ENCODE peak calls at places on chromosomes 11 and 22, in five cellular contexts. Q is esophagus squamous epithelium, M is fibroblast of lung, C is heart left ventricle, O is endodermal cell. S is an unnamed sample. For H3K36me3, the result is how much of the 10 kb centered on the place peaks cover.

GRCh38 chr11:122863704-122864326 is 18.7 kb upstream of the JHY start:
- DNase-seq in Q (no peak), M (peak), C (no peak), O (peak), S (no peak)

GRCh38 chr22:36724836-36725235 is 21.3 kb upstream of the CACNG2 start:
- DNase-seq in Q (no peak), M (no peak), C (no peak), O (peak), S (no peak)

GRCh38 chr22:46081831-46082210 is 68.5 kb upstream of the PPARA start:
- DNase-seq in Q (no peak), M (peak), C (peak), O (no peak), S (no peak)

GRCh38 chr11:126404367-126404766 is 48.9 kb downstream of the ST3GAL4 start:
- DNase-seq in Q (no peak), M (no peak), C (no peak), O (no peak), S (no peak)

GRCh38 chr11:13480198-13480597 is 15.6 kb downstream of the PTH start:
- DNase-seq in Q (no peak), M (no peak), C (no peak), O (no peak), S (no peak)

GRCh38 chr11:34091825-34092224 is 13.6 kb upstream of the NAT10 start:
- DNase-seq in Q (no peak), M (no peak), C (no peak), O (no peak), S (no peak)

GRCh38 chr22:33908201-33909074 is 11.8 kb downstream of the LARGE1 start:
- DNase-seq in Q (no peak), M (no peak), C (no peak), O (no peak), S (no peak)

GRCh38 chr11:43952401-43953342 is 10.2 kb downstream of the C11orf96 start:
- DNase-seq in Q (no peak), M (peak), C (no peak), O (no peak), S (no peak)

GRCh38 chr11:94754819-94755218 is 13.3 kb upstream of the AMOTL1 start:
- DNase-seq in Q (no peak), M (no peak), C (no peak), O (no peak), S (no peak)

GRCh38 chr11:57779275-57779674 is 17.7 kb downstream of the CTNND1 start:
- DNase-seq in Q (no peak), M (peak), C (peak), O (peak), S (no peak)

GRCh38 chr11:1499261-1499890 is 12.8 kb upstream of the MOB2 start:
- DNase-seq in Q (no peak), M (no peak), C (peak), O (no peak), S (no peak)

GRCh38 chr22:33126881-33127280 is 68.7 kb upstream of the SYN3 start:
- DNase-seq in Q (no peak), M (no peak), C (no peak), O (peak), S (no peak)

GRCh38 chr11:2672553-2673249 is 27.1 kb downstream of the KCNQ1OT1 start:
- DNase-seq in Q (no peak), M (no peak), C (no peak), O (peak), S (no peak)

GRCh38 chr11:15875393-15875792 is 481.0 kb downstream of the SOX6 start:
- DNase-seq in Q (no peak), M (no peak), C (no peak), O (peak), S (no peak)

GRCh38 chr11:120337896-120338840 is 2.0 kb downstream of the ARHGEF12 start:
- DNase-seq in Q (no peak), M (no peak), C (no peak), O (no peak), S (no peak)

GRCh38 chr11:14308114-14308896 is 50.7 kb downstream of the RRAS2 start:
- DNase-seq in Q (no peak), M (peak), C (no peak), O (no peak), S (no peak)

GRCh38 chr11:123381817-123382554 is 48.1 kb upstream of the GRAMD1B start:
- DNase-seq in Q (no peak), M (no peak), C (no peak), O (no peak), S (peak)

GRCh38 chr11:78912778-78913177 is 338.1 kb upstream of the NARS2 start:
- DNase-seq in Q (no peak), M (no peak), C (no peak), O (peak), S (no peak)

GRCh38 chr11:134598368-134598767 is 186.3 kb upstream of the B3GAT1 start:
- DNase-seq in Q (no peak), M (no peak), C (no peak), O (peak), S (no peak)

GRCh38 chr11:20444537-20444936 is 57.0 kb downstream of the PRMT3 start:
- DNase-seq in Q (no peak), M (no peak), C (no peak), O (no peak), S (no peak)

GRCh38 chr11:20448838-20449237 is 61.3 kb downstream of the PRMT3 start:
- DNase-seq in Q (no peak), M (no peak), C (no peak), O (no peak), S (no peak)

GRCh38 chr11:20438637-20439036 is 51.1 kb downstream of the PRMT3 start:
- DNase-seq in Q (no peak), M (no peak), C (no peak), O (no peak), S (no peak)

GRCh38 chr11:20443596-20443995 is 56.1 kb downstream of the PRMT3 start:
- DNase-seq in Q (no peak), M (peak), C (no peak), O (no peak), S (no peak)
- TF ChIP-seq CTCF in Q (peak), M (peak), C (no peak), O (peak), S (peak)

DNA sequence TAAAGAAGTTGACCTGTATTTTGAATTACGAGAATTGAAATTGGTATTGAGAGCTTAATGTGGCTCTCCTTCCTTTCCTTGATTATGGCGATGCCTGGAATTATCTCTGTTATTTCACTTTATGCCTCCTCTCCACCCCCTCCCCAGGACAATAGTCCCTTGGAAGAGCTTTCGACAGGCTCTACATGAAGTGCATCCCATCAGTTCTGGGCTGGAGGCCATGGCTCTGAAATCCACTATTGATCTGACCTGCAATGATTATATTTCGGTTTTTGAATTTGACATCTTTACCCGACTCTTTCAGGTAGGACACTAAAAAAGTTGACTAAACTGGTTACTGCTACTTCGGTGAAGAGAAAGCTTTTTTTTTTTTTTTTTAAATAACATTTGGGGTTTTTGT is 43.2 kb downstream of the MCAM start:
- DNase-seq in Q (no peak), M (no peak), C (no peak), O (no peak), S (no peak)
- H3K36me3 ChIP-seq in Q (under half), M (under half), C (half or more), O (half or more), S (under half)

GRCh38 chr11:68940651-68941323 is 37.1 kb downstream of the IGHMBP2 start:
- DNase-seq in Q (no peak), M (no peak), C (no peak), O (no peak), S (no peak)

GRCh38 chr11:68942090-68942620 is 38.5 kb downstream of the IGHMBP2 start:
- DNase-seq in Q (no peak), M (no peak), C (no peak), O (no peak), S (no peak)

GRCh38 chr11:68939583-68940555 is 36.2 kb downstream of the IGHMBP2 start:
- DNase-seq in Q (no peak), M (no peak), C (no peak), O (no peak), S (no peak)

GRCh38 chr11:68942751-68943271 is 38.0 kb downstream of the MRGPRD start:
- DNase-seq in Q (no peak), M (peak), C (no peak), O (no peak), S (no peak)

DNA sequence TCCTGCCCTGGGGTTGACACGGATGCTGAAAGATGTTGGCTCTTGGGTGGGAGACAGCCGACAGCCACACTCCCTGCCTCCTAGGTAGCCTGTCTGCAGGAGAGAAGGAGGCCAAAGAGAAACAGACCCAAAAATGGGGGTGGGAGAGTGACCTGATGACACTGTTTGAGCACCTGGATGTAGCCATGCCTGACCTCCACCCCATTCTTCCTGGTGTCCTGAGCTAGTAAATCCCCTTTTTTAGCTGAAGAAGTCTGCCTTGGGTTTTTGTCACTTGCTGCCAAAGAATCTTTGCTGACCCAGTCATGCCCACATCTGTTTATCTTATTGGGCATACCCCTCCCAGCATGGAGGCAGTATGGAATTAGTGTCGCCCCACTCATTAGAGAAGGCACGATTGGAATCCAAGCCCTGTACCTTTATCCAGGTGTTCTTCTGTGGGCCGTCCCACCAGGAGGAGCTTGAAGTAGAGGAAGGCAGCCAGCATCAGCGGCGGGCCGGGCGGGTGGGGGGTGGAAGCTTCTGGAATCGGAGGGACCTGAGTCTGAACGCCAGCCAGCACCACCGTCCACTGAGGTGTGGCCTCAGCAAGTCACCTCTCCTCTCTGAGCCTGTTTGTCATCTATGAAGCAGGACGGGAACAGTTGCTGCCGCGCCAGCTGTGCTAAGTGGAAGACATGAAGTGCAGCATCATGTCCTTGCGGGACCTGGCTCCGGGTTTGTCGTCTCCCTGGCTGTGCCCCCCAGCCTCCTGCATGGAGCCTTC is 37.8 kb downstream of the IGHMBP2 start:
- DNase-seq in Q (no peak), M (no peak), C (no peak), O (no peak), S (no peak)
- H3K4me3 ChIP-seq in Q (no peak), M (no peak), C (no peak), O (no peak), S (no peak)

DNA sequence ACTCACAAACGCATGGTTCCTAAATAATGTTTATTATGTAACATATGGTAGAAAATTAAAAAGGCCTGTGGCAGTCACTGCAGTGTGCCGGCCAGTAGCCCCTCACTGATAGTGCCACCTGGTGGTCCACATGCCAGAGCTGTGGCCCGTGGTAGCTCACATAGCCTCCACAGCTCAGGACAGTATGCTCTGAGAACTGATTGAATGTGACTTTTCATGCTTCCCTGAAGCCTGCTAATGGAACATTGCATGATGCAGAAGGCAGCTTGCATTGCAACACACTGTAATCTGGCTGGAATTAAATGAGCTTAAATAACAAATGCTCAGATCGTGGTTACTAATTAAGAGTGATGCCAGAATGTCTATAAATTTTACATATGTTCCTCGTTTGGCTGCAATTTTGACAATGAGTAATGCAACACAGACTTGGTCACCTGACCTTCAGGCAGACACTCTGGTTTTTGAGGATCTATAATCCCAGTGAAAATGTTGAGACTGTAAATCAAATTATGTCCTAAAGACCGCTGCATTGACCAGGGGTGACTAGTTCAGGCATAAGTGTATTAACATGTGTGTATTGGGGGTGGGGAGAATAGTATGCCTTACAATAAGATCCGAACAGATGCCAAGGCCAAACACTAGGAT is 566.4 kb downstream of the METTL15 start:
- DNase-seq in Q (no peak), M (peak), C (no peak), O (peak), S (no peak)
- TF ChIP-seq CTCF in Q (peak), M (peak), C (no peak), O (peak), S (peak)

DNA sequence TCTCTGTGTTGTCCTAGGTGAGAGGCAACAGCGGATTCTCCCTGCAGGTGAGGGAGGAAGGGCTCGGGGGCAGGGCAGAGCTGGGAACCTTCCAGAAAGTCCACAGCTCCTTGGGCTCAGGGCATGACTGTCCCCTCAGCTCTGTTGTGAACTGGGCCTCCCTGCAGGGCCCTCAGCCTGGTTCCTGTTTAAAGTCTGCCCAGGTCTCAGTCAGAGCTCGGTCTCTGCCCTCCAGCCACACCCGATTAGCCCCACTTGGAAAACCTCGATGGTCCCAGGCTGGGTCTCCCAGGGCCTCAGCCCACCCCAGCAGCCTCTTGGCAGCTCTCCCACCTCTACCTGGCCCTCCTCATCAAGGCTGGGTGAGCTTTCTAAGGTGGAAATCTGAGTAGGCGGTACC is 65.3 kb upstream of the SLC22A12 start:
- DNase-seq in Q (no peak), M (no peak), C (no peak), O (no peak), S (no peak)
- H3K36me3 ChIP-seq in Q (under half), M (under half), C (under half), O (under half), S (under half)

DNA sequence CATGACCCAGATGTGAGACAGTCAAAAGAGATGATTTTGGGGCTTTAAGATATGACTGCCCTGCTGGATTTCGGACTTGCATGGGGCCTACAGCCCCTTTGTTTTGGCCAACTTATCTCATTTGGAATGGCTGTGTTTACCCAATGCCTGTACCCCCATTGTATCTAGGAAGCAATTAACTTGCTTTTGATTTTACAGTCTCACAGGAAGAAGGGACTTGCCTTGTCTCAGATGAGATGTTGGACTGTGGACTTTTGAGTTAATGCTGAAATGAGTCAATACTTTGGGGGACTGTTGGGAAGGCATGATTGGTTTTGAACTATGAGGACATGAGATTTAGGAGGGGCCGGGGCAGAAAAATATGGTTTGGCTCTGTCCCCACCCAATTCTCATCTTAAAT is 88.4 kb downstream of the RSF1 start:
- DNase-seq in Q (no peak), M (no peak), C (no peak), O (no peak), S (no peak)
- H3K4me3 ChIP-seq in Q (no peak), M (no peak), C (no peak), O (peak), S (no peak)

GRCh38 chr22:22106855-22107254 is 124.3 kb upstream of the TOP3B start:
- DNase-seq in Q (no peak), M (no peak), C (no peak), O (no peak), S (no peak)

GRCh38 chr22:22099194-22099486 is 116.6 kb upstream of the TOP3B start:
- DNase-seq in Q (no peak), M (no peak), C (no peak), O (no peak), S (peak)

GRCh38 chr22:22105364-22105763 is 122.8 kb upstream of the TOP3B start:
- DNase-seq in Q (no peak), M (no peak), C (no peak), O (no peak), S (no peak)

GRCh38 chr22:22099833-22100812 is 117.5 kb upstream of the TOP3B start:
- DNase-seq in Q (no peak), M (no peak), C (no peak), O (peak), S (no peak)

GRCh38 chr22:22103078-22103593 is 120.5 kb upstream of the TOP3B start:
- DNase-seq in Q (no peak), M (no peak), C (no peak), O (peak), S (no peak)
- TF ChIP-seq CTCF in Q (peak), M (peak), C (no peak), O (peak), S (peak)

S was measured in GM06990.